ENCODE peak calls at places on chromosomes 11 and 22, in eight cellular contexts. One of them, this sample, is unnamed.
A peak's percentile ranks its signal among the peaks of the same experiment; 100 is the strongest.

GRCh38 chr11:45919806-45920530 is 2.3 kb upstream of the PEX16 start:
- DNase-seq in prostate gland: peak; percentile 55
- DNase-seq in stomach: peak; percentile 81
- DNase-seq in suprapubic skin: peak; percentile 60
- DNase-seq in H1: no peak
- DNase-seq in GM23338: no peak
- DNase-seq in sigmoid colon: peak; percentile 58
- DNase-seq in GM12878: no peak
- DNase-seq in this sample: peak; percentile 76

GRCh38 chr22:27507935-27508504 is 293.5 kb downstream of the MN1 start:
- DNase-seq in H1: no peak
- DNase-seq in prostate gland: no peak
- DNase-seq in suprapubic skin: no peak
- DNase-seq in stomach: no peak
- DNase-seq in GM12878: no peak
- DNase-seq in sigmoid colon: no peak
- DNase-seq in GM23338: no peak
- DNase-seq in this sample: no peak

GRCh38 chr22:49825944-49826602 is 1.6 kb downstream of the BRD1 start:
- DNase-seq in H1: no peak
- DNase-seq in GM23338: no peak
- DNase-seq in stomach: peak; percentile 40
- DNase-seq in prostate gland: no peak
- DNase-seq in suprapubic skin: no peak
- DNase-seq in sigmoid colon: no peak
- DNase-seq in GM12878: no peak
- DNase-seq in this sample: peak; percentile 86

GRCh38 chr22:39959640-39960447 is at the start of gene TMA7B:
- DNase-seq in GM23338: peak; percentile 59
- DNase-seq in GM12878: no peak
- DNase-seq in H1: no peak
- DNase-seq in suprapubic skin: no peak
- DNase-seq in prostate gland: no peak
- DNase-seq in stomach: peak; percentile 27
- DNase-seq in sigmoid colon: no peak
- DNase-seq in this sample: peak; percentile 80

GRCh38 chr11:34302046-34302921 is 55.5 kb downstream of the ABTB2 start:
- DNase-seq in prostate gland: no peak
- DNase-seq in stomach: no peak
- DNase-seq in H1: no peak
- DNase-seq in GM12878: peak; percentile 45
- DNase-seq in GM23338: no peak
- DNase-seq in suprapubic skin: no peak
- DNase-seq in sigmoid colon: no peak
- DNase-seq in this sample: no peak

GRCh38 chr11:67117176-67117575 is 1.9 kb upstream of the KDM2A start:
- DNase-seq in stomach: no peak
- DNase-seq in GM12878: no peak
- DNase-seq in suprapubic skin: no peak
- DNase-seq in prostate gland: no peak
- DNase-seq in GM23338: no peak
- DNase-seq in H1: no peak
- DNase-seq in sigmoid colon: no peak
- DNase-seq in this sample: no peak

GRCh38 chr11:60872952-60873524 is 5.7 kb downstream of the ZP1 start:
- DNase-seq in prostate gland: no peak
- DNase-seq in suprapubic skin: no peak
- DNase-seq in GM12878: no peak
- DNase-seq in H1: peak; percentile 60
- DNase-seq in sigmoid colon: peak; percentile 48
- DNase-seq in GM23338: peak; percentile 72
- DNase-seq in stomach: peak; percentile 26
- DNase-seq in this sample: peak; percentile 72

GRCh38 chr11:69359735-69360470 is 65.9 kb downstream of the MYEOV start:
- DNase-seq in GM23338: no peak
- DNase-seq in sigmoid colon: no peak
- DNase-seq in prostate gland: no peak
- DNase-seq in suprapubic skin: no peak
- DNase-seq in GM12878: no peak
- DNase-seq in stomach: no peak
- DNase-seq in H1: peak; percentile 16
- DNase-seq in this sample: no peak

GRCh38 chr11:132300283-132300682 is 929.9 kb downstream of the NTM start:
- DNase-seq in suprapubic skin: no peak
- DNase-seq in GM12878: no peak
- DNase-seq in stomach: no peak
- DNase-seq in H1: no peak
- DNase-seq in prostate gland: no peak
- DNase-seq in GM23338: peak; percentile 58
- DNase-seq in sigmoid colon: no peak
- DNase-seq in this sample: no peak

GRCh38 chr22:26892401-26893033 is 235.1 kb downstream of the MIAT start:
- DNase-seq in suprapubic skin: no peak
- DNase-seq in GM23338: no peak
- DNase-seq in sigmoid colon: peak; percentile 72
- DNase-seq in stomach: peak; percentile 49
- DNase-seq in prostate gland: no peak
- DNase-seq in H1: peak; percentile 42
- DNase-seq in GM12878: no peak
- DNase-seq in this sample: no peak

GRCh38 chr11:60934091-60934789 is 10.0 kb downstream of the TMEM132A start:
- DNase-seq in sigmoid colon: no peak
- DNase-seq in suprapubic skin: no peak
- DNase-seq in prostate gland: no peak
- DNase-seq in GM23338: no peak
- DNase-seq in stomach: no peak
- DNase-seq in GM12878: no peak
- DNase-seq in H1: no peak
- DNase-seq in this sample: peak; percentile 85

GRCh38 chr11:13289081-13289480 is 11.5 kb downstream of the BMAL1 start:
- DNase-seq in GM23338: peak; percentile 64
- DNase-seq in stomach: no peak
- DNase-seq in prostate gland: no peak
- DNase-seq in suprapubic skin: no peak
- DNase-seq in H1: no peak
- DNase-seq in GM12878: no peak
- DNase-seq in sigmoid colon: no peak
- DNase-seq in this sample: no peak

GRCh38 chr22:19981961-19982920 is 34.4 kb downstream of the ARVCF start:
- DNase-seq in GM12878: no peak
- DNase-seq in H1: no peak
- DNase-seq in stomach: no peak
- DNase-seq in suprapubic skin: no peak
- DNase-seq in prostate gland: no peak
- DNase-seq in sigmoid colon: no peak
- DNase-seq in GM23338: no peak
- DNase-seq in this sample: peak; percentile 72

GRCh38 chr11:15927866-15928217 is 428.5 kb downstream of the SOX6 start:
- DNase-seq in sigmoid colon: no peak
- DNase-seq in prostate gland: no peak
- DNase-seq in stomach: no peak
- DNase-seq in suprapubic skin: no peak
- DNase-seq in GM23338: no peak
- DNase-seq in GM12878: no peak
- DNase-seq in H1: no peak
- DNase-seq in this sample: no peak

GRCh38 chr11:131370090-131370751 is at the start of gene NTM:
- DNase-seq in stomach: peak; percentile 44
- DNase-seq in suprapubic skin: no peak
- DNase-seq in H1: no peak
- DNase-seq in prostate gland: peak; percentile 23
- DNase-seq in GM12878: no peak
- DNase-seq in sigmoid colon: peak; percentile 77
- DNase-seq in GM23338: peak; percentile 34
- DNase-seq in this sample: no peak

GRCh38 chr11:3986301-3986700 is 108.3 kb upstream of the RRM1 start:
- DNase-seq in GM12878: no peak
- DNase-seq in prostate gland: no peak
- DNase-seq in sigmoid colon: no peak
- DNase-seq in stomach: no peak
- DNase-seq in H1: no peak
- DNase-seq in suprapubic skin: no peak
- DNase-seq in GM23338: no peak
- DNase-seq in this sample: no peak

GRCh38 chr22:36198936-36199616 is 2.5 kb downstream of the APOL4 start:
- DNase-seq in stomach: no peak
- DNase-seq in sigmoid colon: no peak
- DNase-seq in prostate gland: no peak
- DNase-seq in suprapubic skin: no peak
- DNase-seq in H1: no peak
- DNase-seq in GM12878: no peak
- DNase-seq in GM23338: no peak
- DNase-seq in this sample: no peak

GRCh38 chr22:41919357-41920224 is 4.7 kb upstream of the SHISA8 start:
- DNase-seq in sigmoid colon: no peak
- DNase-seq in GM23338: peak; percentile 97
- DNase-seq in stomach: peak; percentile 70
- DNase-seq in suprapubic skin: no peak
- DNase-seq in GM12878: peak; percentile 71
- DNase-seq in prostate gland: peak; percentile 39
- DNase-seq in H1: peak; percentile 98
- DNase-seq in this sample: peak; percentile 95

GRCh38 chr11:58075781-58076180 is 45.0 kb downstream of the OR6Q1 start:
- DNase-seq in suprapubic skin: no peak
- DNase-seq in stomach: no peak
- DNase-seq in H1: no peak
- DNase-seq in GM12878: no peak
- DNase-seq in sigmoid colon: no peak
- DNase-seq in GM23338: no peak
- DNase-seq in prostate gland: no peak
- DNase-seq in this sample: no peak

DNA sequence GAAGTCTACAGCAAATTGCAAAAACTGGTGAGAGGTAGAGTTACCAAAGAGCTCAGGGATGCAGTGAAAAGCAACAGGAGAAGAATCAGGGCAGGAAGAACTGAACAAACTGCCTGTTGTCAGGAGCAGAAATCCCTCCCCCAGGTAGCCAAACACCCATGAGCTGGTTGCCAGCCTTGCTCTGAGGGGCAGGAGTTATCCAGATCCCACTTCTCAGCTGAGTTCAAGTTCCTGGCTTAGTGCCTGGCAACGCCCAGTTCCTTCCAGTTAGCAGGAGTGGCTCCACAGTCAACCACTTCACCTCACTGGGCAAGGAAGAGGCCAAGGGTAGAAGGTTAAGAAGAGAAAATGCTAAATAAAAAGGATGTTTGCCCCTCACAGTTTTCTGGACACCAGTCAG is 1.9 kb upstream of the MPZL2 start:
- DNase-seq in stomach: peak; percentile 87
- DNase-seq in GM12878: no peak
- DNase-seq in suprapubic skin: peak; percentile 66
- DNase-seq in GM23338: no peak
- DNase-seq in sigmoid colon: no peak
- DNase-seq in H1: no peak
- DNase-seq in prostate gland: peak; percentile 86
- DNase-seq in this sample: no peak
- H3K27ac ChIP-seq in stomach: peak overlapping the region; percentile 88
- H3K27ac ChIP-seq in GM12878: no peak overlapping the region
- H3K27ac ChIP-seq in suprapubic skin: peak overlapping the region; percentile 89
- H3K27ac ChIP-seq in GM23338: no peak overlapping the region
- H3K27ac ChIP-seq in sigmoid colon: no peak overlapping the region
- H3K27ac ChIP-seq in H1: no peak overlapping the region
- H3K27ac ChIP-seq in prostate gland: peak overlapping the region; percentile 84
- H3K27ac ChIP-seq in this sample: no peak overlapping the region

DNA sequence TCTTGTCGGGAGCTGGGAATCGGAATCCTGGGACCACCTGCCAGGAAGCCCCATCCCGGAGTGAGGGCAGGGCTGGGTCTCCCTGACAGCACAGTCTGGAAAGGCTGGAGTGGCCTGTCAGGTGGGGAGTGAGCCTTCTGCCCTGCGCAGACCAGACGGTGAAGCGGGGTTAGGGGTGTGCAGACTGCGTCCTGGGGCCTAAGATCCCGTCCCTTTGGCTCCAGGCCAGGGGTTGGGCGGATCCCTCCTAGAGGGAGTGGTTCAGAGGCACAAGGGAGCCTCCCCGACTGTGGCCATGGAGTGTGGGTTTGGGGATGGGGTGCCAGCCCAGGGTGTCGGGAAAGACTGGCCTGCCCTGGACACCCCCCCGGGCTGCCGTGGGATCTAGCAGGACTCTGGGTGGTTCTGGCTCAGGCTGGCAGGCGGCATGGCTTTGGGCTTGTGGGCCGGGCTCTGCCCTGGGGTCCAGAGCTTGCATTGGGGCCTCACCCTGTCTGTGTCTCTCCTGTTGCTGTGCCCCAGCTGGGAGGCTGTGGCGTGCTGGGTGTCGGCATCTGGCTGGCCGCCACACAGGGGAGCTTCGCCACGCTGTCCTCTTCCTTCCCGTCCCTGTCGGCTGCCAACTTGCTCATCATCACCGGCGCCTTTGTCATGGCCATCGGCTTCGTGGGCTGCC is 19.5 kb downstream of the TSPAN4 start:
- DNase-seq in prostate gland: no peak
- DNase-seq in sigmoid colon: no peak
- DNase-seq in GM12878: no peak
- DNase-seq in suprapubic skin: no peak
- DNase-seq in GM23338: peak; percentile 67
- DNase-seq in stomach: peak; percentile 58
- DNase-seq in H1: peak; percentile 68
- DNase-seq in this sample: no peak
- TF ChIP-seq POLR2AphosphoS5 in prostate gland: no peak
- TF ChIP-seq POLR2AphosphoS5 in sigmoid colon: no peak
- TF ChIP-seq POLR2AphosphoS5 in GM12878: no peak
- TF ChIP-seq POLR2AphosphoS5 in suprapubic skin: no peak
- TF ChIP-seq POLR2AphosphoS5 in GM23338: peak; percentile 38
- TF ChIP-seq POLR2AphosphoS5 in stomach: no peak
- TF ChIP-seq POLR2AphosphoS5 in H1: peak; percentile 55
- TF ChIP-seq POLR2AphosphoS5 in this sample: peak; percentile 57

GRCh38 chr11:27234043-27234668 is 128.9 kb downstream of the CCDC34 start:
- DNase-seq in suprapubic skin: no peak
- DNase-seq in GM12878: peak; percentile 91
- DNase-seq in prostate gland: no peak
- DNase-seq in stomach: no peak
- DNase-seq in H1: no peak
- DNase-seq in GM23338: no peak
- DNase-seq in sigmoid colon: peak; percentile 75
- DNase-seq in this sample: peak; percentile 73
- H3K27ac ChIP-seq in suprapubic skin: peak overlapping the region; percentile 10
- H3K27ac ChIP-seq in GM12878: peak overlapping the region; percentile 56
- H3K27ac ChIP-seq in prostate gland: no peak overlapping the region
- H3K27ac ChIP-seq in stomach: no peak overlapping the region
- H3K27ac ChIP-seq in H1: no peak overlapping the region
- H3K27ac ChIP-seq in GM23338: no peak overlapping the region
- H3K27ac ChIP-seq in sigmoid colon: peak overlapping the region; percentile 55
- H3K27ac ChIP-seq in this sample: no peak overlapping the region

GRCh38 chr11:121669422-121669821 is 216.7 kb upstream of the SORL1-AS1 start:
- DNase-seq in sigmoid colon: no peak
- DNase-seq in H1: no peak
- DNase-seq in suprapubic skin: no peak
- DNase-seq in prostate gland: no peak
- DNase-seq in stomach: no peak
- DNase-seq in GM12878: no peak
- DNase-seq in GM23338: no peak
- DNase-seq in this sample: no peak

GRCh38 chr11:121672630-121673487 is 220.1 kb upstream of the SORL1-AS1 start:
- DNase-seq in prostate gland: no peak
- DNase-seq in GM23338: no peak
- DNase-seq in sigmoid colon: peak; percentile 85
- DNase-seq in suprapubic skin: no peak
- DNase-seq in stomach: no peak
- DNase-seq in H1: no peak
- DNase-seq in GM12878: no peak
- DNase-seq in this sample: no peak

GRCh38 chr11:121670792-121671275 is 218.1 kb upstream of the SORL1-AS1 start:
- DNase-seq in GM12878: no peak
- DNase-seq in H1: no peak
- DNase-seq in sigmoid colon: no peak
- DNase-seq in GM23338: no peak
- DNase-seq in prostate gland: no peak
- DNase-seq in suprapubic skin: no peak
- DNase-seq in stomach: no peak
- DNase-seq in this sample: no peak

GRCh38 chr11:121671276-121672168 is 218.8 kb upstream of the SORL1-AS1 start:
- DNase-seq in H1: peak; percentile 16
- DNase-seq in prostate gland: no peak
- DNase-seq in suprapubic skin: no peak
- DNase-seq in GM12878: no peak
- DNase-seq in sigmoid colon: no peak
- DNase-seq in GM23338: no peak
- DNase-seq in stomach: no peak
- DNase-seq in this sample: no peak
- TF ChIP-seq POLR2AphosphoS5 in H1: no peak
- TF ChIP-seq POLR2AphosphoS5 in prostate gland: no peak
- TF ChIP-seq POLR2AphosphoS5 in suprapubic skin: no peak
- TF ChIP-seq POLR2AphosphoS5 in GM12878: no peak
- TF ChIP-seq POLR2AphosphoS5 in sigmoid colon: peak; percentile 53
- TF ChIP-seq POLR2AphosphoS5 in GM23338: no peak
- TF ChIP-seq POLR2AphosphoS5 in stomach: no peak
- TF ChIP-seq POLR2AphosphoS5 in this sample: no peak